ENCODE peak calls at places on chromosome 19, in five cellular contexts. F, L, T, O and D are unnamed samples. For H3K4me1 and H3K36me3, the result is how much of the 10 kb centered on the place peaks cover.

GRCh38 chr19:50890422-50891252 is 17.4 kb downstream of the KLK2 start:
- ATAC-seq in F (no peak), T (no peak), L (peak), O (no peak), D (no peak)

GRCh38 chr19:38737297-38737865 is 6.9 kb downstream of the CAPN12 start:
- ATAC-seq in F (no peak), T (no peak), O (no peak), L (no peak), D (no peak)

GRCh38 chr19:43738780-43739211 is 16.0 kb downstream of the SMG9 start:
- ATAC-seq in O (no peak), L (no peak), F (no peak), T (no peak), D (no peak)

GRCh38 chr19:57558525-57558924 is 1.1 kb downstream of the ZNF550 start:
- ATAC-seq in T (no peak), L (no peak), F (peak), O (no peak), D (no peak)

GRCh38 chr19:35790981-35791813 is 15.8 kb downstream of the ARHGAP33 start:
- ATAC-seq in T (no peak), F (peak), O (no peak), L (peak), D (no peak)

GRCh38 chr19:38538386-38538785 is 79.4 kb downstream of the MAP4K1 start:
- ATAC-seq in F (no peak), T (no peak), L (no peak), O (no peak), D (no peak)

GRCh38 chr19:38162094-38162493 is 61.9 kb downstream of the DPF1 start:
- ATAC-seq in F (no peak), L (no peak), O (no peak), T (no peak), D (no peak)

GRCh38 chr19:36847968-36848367 is 2.7 kb upstream of the ZNF345 start:
- ATAC-seq in L (no peak), F (no peak), O (no peak), T (no peak), D (no peak)

GRCh38 chr19:39372941-39373340 is 18.0 kb downstream of the PAF1 start:
- ATAC-seq in T (peak), F (no peak), O (no peak), L (no peak), D (peak)

GRCh38 chr19:50065938-50066337 is 40.1 kb downstream of the ZNF473 start:
- ATAC-seq in F (no peak), O (no peak), T (no peak), L (no peak), D (no peak)

GRCh38 chr19:13012690-13013608 is 17.7 kb downstream of the NFIX start:
- ATAC-seq in T (peak), L (no peak), F (peak), O (peak), D (peak)
- H3K4me1 ChIP-seq in T (half or more), L (under half), F (under half), O (under half), D (under half)

GRCh38 chr19:7982103-7982502 is 23.3 kb downstream of the ELAVL1 start:
- ATAC-seq in T (no peak), L (no peak), O (no peak), F (no peak), D (no peak)
- H3K36me3 ChIP-seq in T (half or more), L (half or more), O (under half), F (half or more), D (under half)

DNA sequence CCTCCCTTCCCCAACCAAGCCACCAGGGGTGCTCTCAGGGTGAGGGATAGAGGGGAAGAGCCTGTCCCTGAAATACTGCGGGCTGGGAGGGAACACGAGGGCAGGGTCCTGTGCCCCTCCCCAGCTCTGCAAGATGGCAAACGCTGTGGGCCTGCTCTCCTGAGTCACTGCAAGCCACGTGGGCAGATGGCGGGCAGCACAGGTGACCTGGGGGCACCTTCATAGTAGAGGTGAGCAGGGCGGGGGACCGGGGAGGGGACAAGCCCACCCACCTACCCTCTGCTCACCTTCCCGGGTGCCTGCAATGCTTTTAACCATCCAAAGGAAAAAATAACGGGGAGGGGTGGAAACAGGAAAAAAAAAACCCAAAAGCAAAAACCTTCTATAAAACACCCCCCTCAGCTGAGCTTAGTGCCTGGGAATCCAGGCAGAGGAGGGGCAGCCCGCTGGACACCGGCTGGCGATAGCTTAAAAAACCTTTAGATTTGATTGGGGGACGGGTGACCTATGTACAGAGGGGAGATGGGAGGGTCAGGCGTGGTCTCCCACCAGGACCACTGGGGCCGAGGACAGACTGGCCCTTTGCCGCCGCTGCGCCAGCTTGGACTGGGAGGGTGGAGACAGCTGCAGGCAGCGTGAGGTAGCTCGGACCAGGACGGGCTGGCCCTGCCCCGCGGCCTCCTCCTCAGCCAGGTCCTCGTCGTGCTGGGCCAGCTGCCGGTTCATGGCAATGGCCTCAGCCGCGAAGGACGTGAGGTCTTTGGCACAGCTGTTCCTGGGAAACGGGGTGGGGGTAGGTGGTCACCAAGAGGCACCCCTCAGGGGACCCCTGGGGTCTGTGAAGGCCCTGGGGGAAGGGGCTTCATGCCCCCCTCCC is 11.7 kb downstream of the MKNK2 start:
- ATAC-seq in L (no peak), T (no peak), O (no peak), F (no peak), D (no peak)
- H3K4me1 ChIP-seq in L (under half), T (under half), O (under half), F (under half), D (under half)

GRCh38 chr19:32890841-32891240 is 21.3 kb upstream of the SLC7A9 start:
- ATAC-seq in F (no peak), L (no peak), T (no peak), O (no peak), D (no peak)
- H3K36me3 ChIP-seq in F (under half), L (under half), T (half or more), O (under half), D (half or more)

GRCh38 chr19:16444273-16444597 is 27.5 kb downstream of the EPS15L1 start:
- ATAC-seq in T (no peak), F (no peak), O (no peak), L (no peak), D (no peak)

GRCh38 chr19:16445238-16446107 is 26.3 kb downstream of the EPS15L1 start:
- ATAC-seq in O (peak), F (no peak), T (no peak), L (no peak), D (no peak)

GRCh38 chr19:16446108-16447014 is 25.4 kb downstream of the EPS15L1 start:
- ATAC-seq in L (no peak), F (no peak), O (no peak), T (peak), D (peak)

GRCh38 chr19:16441661-16442071 is 30.1 kb downstream of the EPS15L1 start:
- ATAC-seq in L (no peak), O (no peak), F (peak), T (peak), D (no peak)

GRCh38 chr19:16442386-16443276 is 29.1 kb downstream of the EPS15L1 start:
- ATAC-seq in T (peak), O (no peak), L (no peak), F (no peak), D (no peak)
- H3K4me1 ChIP-seq in T (half or more), O (under half), L (under half), F (under half), D (under half)

GRCh38 chr19:10747674-10748073 is 29.8 kb downstream of the DNM2 start:
- ATAC-seq in F (no peak), O (peak), T (no peak), L (no peak), D (no peak)
- H3K36me3 ChIP-seq in F (under half), O (under half), T (under half), L (under half), D (under half)

DNA sequence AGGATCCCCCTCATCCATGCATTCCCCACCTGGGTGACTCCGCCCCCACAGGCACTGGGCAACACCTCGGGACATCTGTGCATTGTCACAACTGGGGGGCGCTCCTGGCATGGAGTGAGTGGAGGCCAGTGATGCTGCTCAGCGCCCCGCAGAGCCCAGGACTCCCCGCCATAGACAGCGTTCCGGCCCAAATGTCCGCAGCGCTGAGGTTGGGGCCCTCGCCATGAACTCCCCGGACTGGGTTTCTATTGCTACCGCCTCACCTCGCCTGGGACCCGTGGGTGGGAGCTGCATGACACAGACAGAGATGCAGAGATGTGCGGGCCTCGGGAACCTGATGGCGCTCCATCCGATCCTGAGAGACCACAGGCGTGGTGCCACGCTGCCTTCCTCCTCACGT is 4.6 kb downstream of the FZR1 start:
- ATAC-seq in T (no peak), F (no peak), O (no peak), L (no peak), D (no peak)
- H3K4me1 ChIP-seq in T (half or more), F (under half), O (under half), L (under half), D (under half)

GRCh38 chr19:45522010-45522941 is 15.0 kb downstream of the VASP start:
- ATAC-seq in L (no peak), O (no peak), T (no peak), F (no peak), D (no peak)

GRCh38 chr19:45526971-45527370 is 19.7 kb downstream of the VASP start:
- ATAC-seq in T (no peak), O (no peak), L (no peak), F (no peak), D (no peak)

GRCh38 chr19:45526143-45526542 is 18.9 kb downstream of the VASP start:
- ATAC-seq in O (no peak), T (peak), F (peak), L (no peak), D (peak)

GRCh38 chr19:45524575-45525129 is 17.4 kb downstream of the VASP start:
- ATAC-seq in F (no peak), T (peak), L (no peak), O (no peak), D (no peak)

DNA sequence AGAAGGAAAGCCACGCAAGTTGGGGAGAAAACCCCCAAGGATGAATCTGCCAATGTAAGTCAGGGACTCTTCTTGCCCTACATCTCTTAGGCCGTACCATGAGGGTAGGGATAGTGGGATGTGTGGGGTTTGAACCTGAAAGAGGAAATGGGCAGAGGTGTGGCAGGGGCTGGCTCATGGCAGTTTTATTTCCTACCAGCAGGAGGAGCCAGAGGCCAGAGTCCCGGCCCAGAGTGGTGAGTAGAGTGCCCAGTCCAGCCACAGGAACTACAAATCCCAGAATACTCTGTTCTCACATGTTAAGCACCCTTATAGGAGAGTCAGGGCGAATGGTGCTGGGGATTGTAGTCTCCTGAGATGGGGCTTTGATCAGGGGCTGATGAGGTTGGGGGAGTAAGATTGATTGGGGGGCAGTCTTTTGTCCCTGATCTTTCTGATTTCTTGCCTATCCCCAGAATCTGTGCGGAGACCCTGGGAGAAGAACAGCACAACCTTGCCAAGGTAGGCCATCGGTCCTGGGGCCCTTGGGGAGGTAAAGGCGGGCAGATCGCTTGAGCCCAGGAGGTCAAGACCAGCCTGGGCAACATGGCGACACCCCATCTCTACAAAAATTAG is 16.5 kb downstream of the VASP start:
- ATAC-seq in L (peak), O (peak), F (peak), T (peak), D (peak)
- H3K36me3 ChIP-seq in L (under half), O (under half), F (half or more), T (half or more), D (half or more)